ENCODE peak calls at places on chromosomes 11 and 22, in seven cellular contexts. F is sciatic nerve, H is fibroblast of lung, U is amniotic stem cell, D is brain microvascular endothelial cell, S is NCI-H460, V is WTC11. K is an unnamed sample.
A peak's percentile ranks its signal among the peaks of the same experiment; 100 is the strongest.

GRCh38 chr11:117535201-117535869 is 207.7 kb downstream of the CEP164 start:
- DNase-seq in F (peak; percentile 74), H (no peak), U (no peak), D (no peak), S (no peak), V (no peak), K (peak; percentile 30)

GRCh38 chr11:122157540-122158173 is 41.6 kb upstream of the BLID start:
- DNase-seq in F (no peak), H (no peak), U (no peak), D (no peak), S (no peak), V (no peak), K (no peak)

GRCh38 chr11:1779806-1780699 is 16.3 kb upstream of the CTSD start:
- DNase-seq in F (no peak), H (no peak), U (no peak), D (no peak), S (no peak), V (no peak), K (no peak)

GRCh38 chr11:114193730-114194674 is 102.2 kb upstream of the NNMT start:
- DNase-seq in F (no peak), H (no peak), U (no peak), D (no peak), S (no peak), V (no peak), K (no peak)

GRCh38 chr11:34653851-34654490 is 33.1 kb downstream of the EHF start:
- DNase-seq in F (no peak), H (peak; percentile 98), U (peak; percentile 91), D (peak; percentile 95), S (peak; percentile 96), V (no peak), K (peak; percentile 76)

GRCh38 chr11:65434667-65435179 is 12.1 kb downstream of the NEAT1 start:
- DNase-seq in F (no peak), H (no peak), U (no peak), D (no peak), S (no peak), V (no peak), K (no peak)

GRCh38 chr11:58726594-58727414 is 4.9 kb downstream of the GLYAT start:
- DNase-seq in F (no peak), H (no peak), U (no peak), D (no peak), S (no peak), V (no peak), K (no peak)

GRCh38 chr11:20118209-20118608 is 42.1 kb downstream of the DBX1 start:
- DNase-seq in F (no peak), H (no peak), U (no peak), D (no peak), S (no peak), V (no peak), K (no peak)

GRCh38 chr11:69880803-69881445 is 61.7 kb upstream of the FGF3 start:
- DNase-seq in F (peak; percentile 26), H (no peak), U (no peak), D (no peak), S (no peak), V (no peak), K (no peak)

GRCh38 chr11:76689861-76690260 is 19.3 kb upstream of the LRRC32 start:
- DNase-seq in F (no peak), H (no peak), U (no peak), D (no peak), S (no peak), V (no peak), K (no peak)

GRCh38 chr22:24841261-24841660 is 35.2 kb downstream of the SGSM1 start:
- DNase-seq in F (no peak), H (no peak), U (no peak), D (no peak), S (no peak), V (no peak), K (peak; percentile 60)

GRCh38 chr11:124538019-124538418 is 5.4 kb downstream of the OR8B12 start:
- DNase-seq in F (no peak), H (peak; percentile 82), U (no peak), D (peak; percentile 99), S (peak; percentile 12), V (no peak), K (no peak)

GRCh38 chr22:29380032-29380781 is 8.2 kb downstream of the AP1B1 start:
- DNase-seq in F (no peak), H (no peak), U (peak; percentile 32), D (no peak), S (no peak), V (no peak), K (no peak)

GRCh38 chr22:42754658-42755057 is 34.0 kb upstream of the A4GALT start:
- DNase-seq in F (no peak), H (peak; percentile 96), U (no peak), D (peak; percentile 13), S (peak; percentile 80), V (no peak), K (peak; percentile 80)

GRCh38 chr11:16741473-16741872 is 3.0 kb downstream of the C11orf58 start:
- DNase-seq in F (no peak), H (no peak), U (no peak), D (no peak), S (no peak), V (no peak), K (peak; percentile 49)

GRCh38 chr11:911031-911889 is 650 bp upstream of the CHID1 start:
- DNase-seq in F (peak; percentile 78), H (peak; percentile 83), U (peak; percentile 11), D (peak; percentile 59), S (no peak), V (peak; percentile 68), K (peak; percentile 42)

GRCh38 chr11:70364745-70365535 is 33.4 kb upstream of the CTTN start:
- DNase-seq in F (no peak), H (no peak), U (no peak), D (no peak), S (no peak), V (no peak), K (no peak)

GRCh38 chr11:128904872-128905344 is 13.8 kb downstream of the KCNJ5 start:
- DNase-seq in F (no peak), H (peak; percentile 68), U (no peak), D (no peak), S (no peak), V (no peak), K (no peak)

GRCh38 chr22:46045459-46046298 is 68.7 kb upstream of the WNT7B start:
- DNase-seq in F (peak; percentile 70), H (no peak), U (no peak), D (no peak), S (no peak), V (peak; percentile 13), K (peak; percentile 58)

GRCh38 chr11:76692956-76693355 is 22.4 kb upstream of the LRRC32 start:
- DNase-seq in F (no peak), H (no peak), U (no peak), D (no peak), S (no peak), V (no peak), K (no peak)

GRCh38 chr22:25896098-25896497 is 154.1 kb downstream of the MYO18B start:
- DNase-seq in F (no peak), H (no peak), U (no peak), D (no peak), S (no peak), V (no peak), K (no peak)

GRCh38 chr22:23219787-23220484 is 39.6 kb downstream of the BCR start:
- DNase-seq in F (no peak), H (peak; percentile 81), U (no peak), D (peak; percentile 53), S (no peak), V (no peak), K (peak; percentile 51)